ENCODE peak calls at places on chromosome 18, in seven cellular contexts. One of them, this sample, is unnamed.

GRCh38 chr18:67525328-67526110 is 9.0 kb upstream of the DSEL start:
- DNase-seq in PC-3: peak
- DNase-seq in GM23338: peak
- DNase-seq in fibroblast of lung: peak
- DNase-seq in HepG2: peak
- DNase-seq in DND-41: no peak
- DNase-seq in astrocyte: peak
- DNase-seq in this sample: peak

GRCh38 chr18:74498712-74499629 is 2.8 kb downstream of the CNDP2 start:
- DNase-seq in HepG2: no peak
- DNase-seq in PC-3: no peak
- DNase-seq in GM23338: no peak
- DNase-seq in fibroblast of lung: peak
- DNase-seq in DND-41: peak
- DNase-seq in astrocyte: peak
- DNase-seq in this sample: no peak

GRCh38 chr18:55650363-55650870 is 62.4 kb upstream of the TCF4 start:
- DNase-seq in PC-3: no peak
- DNase-seq in fibroblast of lung: no peak
- DNase-seq in DND-41: no peak
- DNase-seq in HepG2: no peak
- DNase-seq in GM23338: no peak
- DNase-seq in astrocyte: peak
- DNase-seq in this sample: no peak

GRCh38 chr18:44325903-44326650 is 354.6 kb upstream of the SETBP1 start:
- DNase-seq in HepG2: no peak
- DNase-seq in GM23338: peak
- DNase-seq in DND-41: peak
- DNase-seq in PC-3: peak
- DNase-seq in fibroblast of lung: peak
- DNase-seq in astrocyte: peak
- DNase-seq in this sample: peak

GRCh38 chr18:80067321-80067720 is 33.1 kb downstream of the RBFA start:
- DNase-seq in PC-3: no peak
- DNase-seq in HepG2: no peak
- DNase-seq in astrocyte: no peak
- DNase-seq in fibroblast of lung: no peak
- DNase-seq in GM23338: no peak
- DNase-seq in DND-41: no peak
- DNase-seq in this sample: no peak

GRCh38 chr18:53004798-53005197 is 664.8 kb downstream of the DCC start:
- DNase-seq in DND-41: no peak
- DNase-seq in GM23338: peak
- DNase-seq in fibroblast of lung: no peak
- DNase-seq in PC-3: peak
- DNase-seq in HepG2: no peak
- DNase-seq in astrocyte: no peak
- DNase-seq in this sample: peak

GRCh38 chr18:3661121-3661520 is 211.1 kb downstream of the TGIF1 start:
- DNase-seq in PC-3: no peak
- DNase-seq in DND-41: no peak
- DNase-seq in astrocyte: no peak
- DNase-seq in fibroblast of lung: no peak
- DNase-seq in GM23338: no peak
- DNase-seq in HepG2: no peak
- DNase-seq in this sample: no peak

GRCh38 chr18:48831113-48831759 is 119.5 kb downstream of the SMAD7 start:
- DNase-seq in DND-41: no peak
- DNase-seq in fibroblast of lung: no peak
- DNase-seq in GM23338: no peak
- DNase-seq in astrocyte: no peak
- DNase-seq in PC-3: no peak
- DNase-seq in HepG2: no peak
- DNase-seq in this sample: no peak

GRCh38 chr18:62450546-62451395 is 72.1 kb upstream of the ZCCHC2 start:
- DNase-seq in GM23338: no peak
- DNase-seq in HepG2: peak
- DNase-seq in fibroblast of lung: peak
- DNase-seq in DND-41: no peak
- DNase-seq in PC-3: peak
- DNase-seq in astrocyte: peak
- DNase-seq in this sample: peak

GRCh38 chr18:4831791-4832375 is 365.2 kb downstream of the AKAIN1 start:
- DNase-seq in GM23338: peak
- DNase-seq in astrocyte: no peak
- DNase-seq in PC-3: no peak
- DNase-seq in HepG2: no peak
- DNase-seq in DND-41: no peak
- DNase-seq in fibroblast of lung: no peak
- DNase-seq in this sample: peak

GRCh38 chr18:68725341-68725740 is 10.4 kb upstream of the TMX3 start:
- DNase-seq in fibroblast of lung: no peak
- DNase-seq in astrocyte: peak
- DNase-seq in DND-41: no peak
- DNase-seq in GM23338: no peak
- DNase-seq in PC-3: no peak
- DNase-seq in HepG2: no peak
- DNase-seq in this sample: no peak

GRCh38 chr18:46412831-46413371 is 244.1 kb downstream of the LOXHD1 start:
- DNase-seq in GM23338: no peak
- DNase-seq in DND-41: no peak
- DNase-seq in astrocyte: no peak
- DNase-seq in PC-3: no peak
- DNase-seq in HepG2: no peak
- DNase-seq in fibroblast of lung: peak
- DNase-seq in this sample: no peak

GRCh38 chr18:35143615-35144596 is 96.9 kb upstream of the ZNF397 start:
- DNase-seq in HepG2: peak
- DNase-seq in astrocyte: peak
- DNase-seq in DND-41: peak
- DNase-seq in PC-3: peak
- DNase-seq in GM23338: peak
- DNase-seq in fibroblast of lung: peak
- DNase-seq in this sample: peak

GRCh38 chr18:33839452-33840225 is 261.6 kb downstream of the ASXL3 start:
- DNase-seq in HepG2: peak
- DNase-seq in PC-3: peak
- DNase-seq in DND-41: peak
- DNase-seq in GM23338: peak
- DNase-seq in astrocyte: peak
- DNase-seq in fibroblast of lung: peak
- DNase-seq in this sample: peak

GRCh38 chr18:37270046-37270665 is 295.4 kb downstream of the CELF4 start:
- DNase-seq in fibroblast of lung: peak
- DNase-seq in DND-41: peak
- DNase-seq in PC-3: peak
- DNase-seq in astrocyte: peak
- DNase-seq in GM23338: peak
- DNase-seq in HepG2: peak
- DNase-seq in this sample: peak

GRCh38 chr18:37634516-37634915 is 68.9 kb upstream of the CELF4 start:
- DNase-seq in DND-41: no peak
- DNase-seq in GM23338: no peak
- DNase-seq in fibroblast of lung: no peak
- DNase-seq in astrocyte: no peak
- DNase-seq in HepG2: no peak
- DNase-seq in PC-3: no peak
- DNase-seq in this sample: no peak

GRCh38 chr18:6648581-6648980 is 80.9 kb upstream of the ARHGAP28 start:
- DNase-seq in astrocyte: no peak
- DNase-seq in HepG2: no peak
- DNase-seq in DND-41: no peak
- DNase-seq in GM23338: no peak
- DNase-seq in PC-3: peak
- DNase-seq in fibroblast of lung: peak
- DNase-seq in this sample: no peak
- TF ChIP-seq EZH2 in astrocyte: no peak
- TF ChIP-seq EZH2 in HepG2: no peak
- TF ChIP-seq EZH2 in DND-41: no peak
- TF ChIP-seq EZH2 in GM23338: no peak
- TF ChIP-seq EZH2 in PC-3: no peak
- TF ChIP-seq EZH2 in fibroblast of lung: no peak
- TF ChIP-seq EZH2 in this sample: no peak

DNA sequence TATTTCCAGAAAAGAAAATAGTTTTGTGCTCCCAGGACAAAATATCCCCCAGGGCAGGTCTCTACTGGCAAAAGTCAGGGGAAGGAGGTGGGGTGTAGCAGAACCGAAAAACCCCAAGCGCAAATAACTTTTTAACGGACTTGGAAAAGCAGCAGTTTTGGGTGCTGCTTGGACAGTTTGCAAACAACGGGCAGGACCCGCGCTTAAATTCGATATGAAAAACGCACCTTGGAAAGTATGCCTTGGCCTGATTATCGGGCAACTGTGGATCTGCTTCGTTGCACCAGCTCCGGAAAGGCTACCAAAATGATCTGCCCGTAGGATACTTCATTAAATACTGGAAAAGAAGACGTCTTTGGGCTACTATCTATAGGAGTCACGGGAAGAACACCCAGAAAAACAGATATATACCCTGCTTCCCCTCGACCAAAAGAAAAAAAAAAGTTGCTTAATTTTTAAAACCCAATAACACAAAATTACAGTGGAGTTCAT is 2.9 kb upstream of the KCTD1 start:
- DNase-seq in PC-3: no peak
- DNase-seq in HepG2: no peak
- DNase-seq in GM23338: no peak
- DNase-seq in astrocyte: no peak
- DNase-seq in DND-41: no peak
- DNase-seq in fibroblast of lung: peak
- DNase-seq in this sample: no peak
- TF ChIP-seq EZH2 in PC-3: no peak
- TF ChIP-seq EZH2 in HepG2: no peak
- TF ChIP-seq EZH2 in GM23338: peak
- TF ChIP-seq EZH2 in astrocyte: no peak
- TF ChIP-seq EZH2 in DND-41: no peak
- TF ChIP-seq EZH2 in fibroblast of lung: no peak
- TF ChIP-seq EZH2 in this sample: no peak

GRCh38 chr18:75828379-75828778 is 400.9 kb upstream of the SMIM21 start:
- DNase-seq in HepG2: no peak
- DNase-seq in GM23338: no peak
- DNase-seq in PC-3: no peak
- DNase-seq in fibroblast of lung: no peak
- DNase-seq in astrocyte: no peak
- DNase-seq in DND-41: no peak
- DNase-seq in this sample: no peak

GRCh38 chr18:75824661-75825060 is 397.2 kb upstream of the SMIM21 start:
- DNase-seq in GM23338: no peak
- DNase-seq in astrocyte: no peak
- DNase-seq in PC-3: no peak
- DNase-seq in HepG2: no peak
- DNase-seq in DND-41: no peak
- DNase-seq in fibroblast of lung: no peak
- DNase-seq in this sample: no peak

GRCh38 chr18:75830848-75831247 is 403.3 kb upstream of the SMIM21 start:
- DNase-seq in GM23338: no peak
- DNase-seq in PC-3: no peak
- DNase-seq in astrocyte: no peak
- DNase-seq in fibroblast of lung: no peak
- DNase-seq in DND-41: no peak
- DNase-seq in HepG2: no peak
- DNase-seq in this sample: no peak

GRCh38 chr18:75831960-75832359 is 404.5 kb upstream of the SMIM21 start:
- DNase-seq in DND-41: no peak
- DNase-seq in HepG2: peak
- DNase-seq in astrocyte: no peak
- DNase-seq in fibroblast of lung: no peak
- DNase-seq in PC-3: no peak
- DNase-seq in GM23338: no peak
- DNase-seq in this sample: no peak

GRCh38 chr18:75827781-75828274 is 400.3 kb upstream of the SMIM21 start:
- DNase-seq in astrocyte: no peak
- DNase-seq in fibroblast of lung: no peak
- DNase-seq in DND-41: no peak
- DNase-seq in PC-3: no peak
- DNase-seq in HepG2: no peak
- DNase-seq in GM23338: peak
- DNase-seq in this sample: no peak
- TF ChIP-seq EZH2 in astrocyte: no peak
- TF ChIP-seq EZH2 in fibroblast of lung: no peak
- TF ChIP-seq EZH2 in DND-41: no peak
- TF ChIP-seq EZH2 in PC-3: no peak
- TF ChIP-seq EZH2 in HepG2: no peak
- TF ChIP-seq EZH2 in GM23338: no peak
- TF ChIP-seq EZH2 in this sample: no peak

DNA sequence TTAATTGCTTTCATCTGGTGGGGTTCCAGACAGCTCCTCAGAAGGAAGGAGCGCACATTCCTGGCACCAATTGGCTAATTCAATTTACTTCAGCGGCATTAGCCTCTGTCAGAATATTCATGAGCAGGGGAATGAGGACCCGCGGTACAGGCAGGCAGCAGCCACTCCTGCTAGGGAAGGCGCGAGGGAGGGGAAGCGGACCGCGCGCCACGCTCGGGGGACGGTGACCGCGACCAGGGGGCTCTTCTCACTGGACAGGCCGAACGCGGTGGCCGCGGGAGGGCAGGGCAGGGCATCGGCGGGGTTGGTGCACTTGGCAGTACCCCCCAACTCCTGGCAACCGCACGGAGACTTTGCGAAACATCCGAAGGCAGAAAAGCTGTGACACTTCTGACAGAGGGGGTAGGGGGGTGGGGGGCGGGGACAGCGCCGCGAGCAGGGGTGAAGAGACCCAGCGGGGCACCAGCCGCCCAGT is at the start of gene CDH20:
- DNase-seq in HepG2: no peak
- DNase-seq in DND-41: no peak
- DNase-seq in PC-3: no peak
- DNase-seq in GM23338: peak
- DNase-seq in astrocyte: no peak
- DNase-seq in fibroblast of lung: no peak
- DNase-seq in this sample: peak
- TF ChIP-seq EZH2 in HepG2: no peak
- TF ChIP-seq EZH2 in DND-41: no peak
- TF ChIP-seq EZH2 in PC-3: no peak
- TF ChIP-seq EZH2 in GM23338: no peak
- TF ChIP-seq EZH2 in astrocyte: no peak
- TF ChIP-seq EZH2 in fibroblast of lung: no peak
- TF ChIP-seq EZH2 in this sample: no peak

GRCh38 chr18:78976697-78977626 is 2.7 kb upstream of the SALL3 start:
- DNase-seq in HepG2: no peak
- DNase-seq in astrocyte: no peak
- DNase-seq in PC-3: no peak
- DNase-seq in fibroblast of lung: no peak
- DNase-seq in GM23338: peak
- DNase-seq in DND-41: no peak
- DNase-seq in this sample: no peak
- TF ChIP-seq EZH2 in HepG2: no peak
- TF ChIP-seq EZH2 in astrocyte: peak
- TF ChIP-seq EZH2 in PC-3: no peak
- TF ChIP-seq EZH2 in fibroblast of lung: no peak
- TF ChIP-seq EZH2 in GM23338: peak
- TF ChIP-seq EZH2 in DND-41: no peak
- TF ChIP-seq EZH2 in this sample: peak

GRCh38 chr18:58308463-58308862 is 264.4 kb downstream of the NEDD4L start:
- DNase-seq in HepG2: no peak
- DNase-seq in PC-3: no peak
- DNase-seq in GM23338: no peak
- DNase-seq in astrocyte: no peak
- DNase-seq in DND-41: no peak
- DNase-seq in fibroblast of lung: no peak
- DNase-seq in this sample: no peak
- TF ChIP-seq EZH2 in HepG2: no peak
- TF ChIP-seq EZH2 in PC-3: no peak
- TF ChIP-seq EZH2 in GM23338: no peak
- TF ChIP-seq EZH2 in astrocyte: no peak
- TF ChIP-seq EZH2 in DND-41: no peak
- TF ChIP-seq EZH2 in fibroblast of lung: no peak
- TF ChIP-seq EZH2 in this sample: no peak

GRCh38 chr18:5894613-5895299 is 566 bp downstream of the TMEM200C start:
- DNase-seq in astrocyte: peak
- DNase-seq in GM23338: peak
- DNase-seq in DND-41: no peak
- DNase-seq in HepG2: no peak
- DNase-seq in PC-3: no peak
- DNase-seq in fibroblast of lung: peak
- DNase-seq in this sample: no peak
- TF ChIP-seq EZH2 in astrocyte: peak
- TF ChIP-seq EZH2 in GM23338: no peak
- TF ChIP-seq EZH2 in DND-41: no peak
- TF ChIP-seq EZH2 in HepG2: no peak
- TF ChIP-seq EZH2 in PC-3: no peak
- TF ChIP-seq EZH2 in fibroblast of lung: peak
- TF ChIP-seq EZH2 in this sample: peak